ENCODE peak calls at places on chromosomes 11 and 22, in five cellular contexts. L is activated T-helper 2 cell treated with anti-CD3 and anti-CD28 coated beads, Interferon-gamma antibody, Interleukin-2, Interleukin-4, amounts not matched to agents 10 μg/mL and 5 μg/mL and 100 μg/mL, durations not matched to agents 14 hours and 24 hours and 36 hours; X is stimulated activated CD4-positive, alpha-beta T cell treated with anti-CD3 and anti-CD28 coated beads, Interleukin-1b, Interleukin-23, amount 100 ng/mL, for 24 hours; R is lung; Y is OCI-LY7. A is an unnamed sample.

GRCh38 chr11:35943294-35943693 is 568 bp upstream of the LDLRAD3 start:
- DNase-seq in X (no peak), Y (no peak), L (no peak), R (no peak), A (no peak)

GRCh38 chr22:46984751-46985506 is 222.5 kb downstream of the TBC1D22A start:
- DNase-seq in Y (no peak), R (no peak), L (no peak), X (no peak), A (no peak)

GRCh38 chr11:47305734-47306483 is 36.0 kb downstream of the MADD start:
- DNase-seq in L (no peak), Y (no peak), R (no peak), X (no peak), A (no peak)

GRCh38 chr22:23621082-23621780 is 10.9 kb downstream of the DRICH1 start:
- DNase-seq in X (no peak), L (no peak), Y (no peak), R (no peak), A (no peak)

GRCh38 chr22:45334068-45334467 is 24.3 kb downstream of the FAM118A start:
- DNase-seq in R (no peak), L (no peak), Y (no peak), X (no peak), A (no peak)

GRCh38 chr22:45268167-45268957 is 16.4 kb upstream of the UPK3A start:
- DNase-seq in X (no peak), L (no peak), R (no peak), Y (no peak), A (no peak)

GRCh38 chr11:119885067-119885466 is 156.1 kb upstream of the NECTIN1 start:
- DNase-seq in R (no peak), Y (no peak), L (no peak), X (no peak), A (no peak)

GRCh38 chr11:36015806-36016205 is 71.9 kb downstream of the LDLRAD3 start:
- DNase-seq in Y (no peak), X (no peak), R (no peak), L (no peak), A (no peak)

GRCh38 chr22:47276219-47276843 is 513.9 kb downstream of the TBC1D22A start:
- DNase-seq in R (no peak), Y (no peak), X (no peak), L (no peak), A (no peak)

GRCh38 chr11:126995989-126996388 is 4.6 kb downstream of the KIRREL3 start:
- DNase-seq in Y (no peak), R (no peak), L (no peak), X (no peak), A (no peak)

GRCh38 chr11:115924744-115925567 is 420.7 kb upstream of the CADM1 start:
- DNase-seq in R (no peak), X (no peak), L (peak), Y (no peak), A (no peak)

GRCh38 chr11:83773950-83774880 is 488.0 kb upstream of the CCDC90B start:
- DNase-seq in Y (no peak), X (no peak), L (no peak), R (no peak), A (no peak)

GRCh38 chr11:46478196-46478595 is 86.6 kb upstream of the CHRM4 start:
- DNase-seq in L (no peak), Y (no peak), X (no peak), R (no peak), A (no peak)

GRCh38 chr22:43092085-43092484 is 2.9 kb upstream of the TTLL1 start:
- DNase-seq in X (no peak), R (no peak), L (no peak), Y (no peak), A (no peak)

GRCh38 chr11:235998-236773 is at the start of gene SIRT3:
- DNase-seq in R (peak), L (peak), X (peak), Y (peak), A (peak)

GRCh38 chr11:130994043-130994442 is 77.8 kb upstream of the SNX19 start:
- DNase-seq in Y (no peak), L (no peak), X (no peak), R (no peak), A (no peak)

GRCh38 chr11:58740447-58740846 is 8.7 kb upstream of the GLYAT start:
- DNase-seq in L (no peak), Y (no peak), X (no peak), R (no peak), A (no peak)

GRCh38 chr11:126853732-126854131 is 146.8 kb downstream of the KIRREL3 start:
- DNase-seq in R (no peak), L (no peak), X (no peak), Y (no peak), A (no peak)

GRCh38 chr22:22093743-22094142 is 111.2 kb upstream of the TOP3B start:
- DNase-seq in X (no peak), L (no peak), Y (no peak), R (no peak), A (no peak)

GRCh38 chr11:18404062-18404461 is 8.1 kb upstream of the LDHC start:
- DNase-seq in X (no peak), R (no peak), L (no peak), Y (no peak), A (no peak)